ENCODE peak calls at places on chromosomes 7 and 10, in nine cellular contexts. One of them, this sample, is unnamed.

GRCh38 chr10:1420663-1421362 is 316.5 kb downstream of the ADARB2 start:
- DNase-seq in posterior cingulate gyrus: peak; percentile 62
- DNase-seq in epithelial cell of proximal tubule: peak; percentile 6
- DNase-seq in fibroblast of the aortic adventitia: no peak
- DNase-seq in AG10803: no peak
- DNase-seq in activated effector memory CD4-positive, alpha-beta T cell treated with anti-CD3 and anti-CD28 coated beads, Interleukin-2, amount 50 U/mL, for 16 hours: peak; percentile 83
- DNase-seq in cortex of kidney: no peak
- DNase-seq in BJ: no peak
- DNase-seq in COR-L47: peak; percentile 54
- DNase-seq in this sample: peak; percentile 84

GRCh38 chr7:99693427-99694200 is 13.8 kb upstream of the CYP3A5 start:
- DNase-seq in posterior cingulate gyrus: no peak
- DNase-seq in epithelial cell of proximal tubule: no peak
- DNase-seq in fibroblast of the aortic adventitia: no peak
- DNase-seq in AG10803: no peak
- DNase-seq in activated effector memory CD4-positive, alpha-beta T cell treated with anti-CD3 and anti-CD28 coated beads, Interleukin-2, amount 50 U/mL, for 16 hours: no peak
- DNase-seq in cortex of kidney: no peak
- DNase-seq in BJ: no peak
- DNase-seq in COR-L47: peak; percentile 47
- DNase-seq in this sample: no peak

GRCh38 chr10:27383595-27384542 is 120.2 kb upstream of the RAB18 start:
- DNase-seq in posterior cingulate gyrus: no peak
- DNase-seq in epithelial cell of proximal tubule: no peak
- DNase-seq in fibroblast of the aortic adventitia: no peak
- DNase-seq in AG10803: no peak
- DNase-seq in activated effector memory CD4-positive, alpha-beta T cell treated with anti-CD3 and anti-CD28 coated beads, Interleukin-2, amount 50 U/mL, for 16 hours: no peak
- DNase-seq in cortex of kidney: no peak
- DNase-seq in BJ: no peak
- DNase-seq in COR-L47: no peak
- DNase-seq in this sample: no peak

GRCh38 chr10:128466831-128467371 is 340.7 kb upstream of the MKI67 start:
- DNase-seq in posterior cingulate gyrus: no peak
- DNase-seq in epithelial cell of proximal tubule: no peak
- DNase-seq in fibroblast of the aortic adventitia: no peak
- DNase-seq in AG10803: no peak
- DNase-seq in activated effector memory CD4-positive, alpha-beta T cell treated with anti-CD3 and anti-CD28 coated beads, Interleukin-2, amount 50 U/mL, for 16 hours: no peak
- DNase-seq in cortex of kidney: no peak
- DNase-seq in BJ: no peak
- DNase-seq in COR-L47: no peak
- DNase-seq in this sample: no peak

GRCh38 chr7:44348300-44348699 is 22.9 kb upstream of the CAMK2B start:
- DNase-seq in posterior cingulate gyrus: no peak
- DNase-seq in epithelial cell of proximal tubule: no peak
- DNase-seq in fibroblast of the aortic adventitia: peak; percentile 42
- DNase-seq in AG10803: peak; percentile 34
- DNase-seq in activated effector memory CD4-positive, alpha-beta T cell treated with anti-CD3 and anti-CD28 coated beads, Interleukin-2, amount 50 U/mL, for 16 hours: no peak
- DNase-seq in cortex of kidney: no peak
- DNase-seq in BJ: no peak
- DNase-seq in COR-L47: peak; percentile 23
- DNase-seq in this sample: no peak

GRCh38 chr10:5385224-5385623 is 19.4 kb downstream of the TUBAL3 start:
- DNase-seq in posterior cingulate gyrus: no peak
- DNase-seq in epithelial cell of proximal tubule: no peak
- DNase-seq in fibroblast of the aortic adventitia: no peak
- DNase-seq in AG10803: no peak
- DNase-seq in activated effector memory CD4-positive, alpha-beta T cell treated with anti-CD3 and anti-CD28 coated beads, Interleukin-2, amount 50 U/mL, for 16 hours: no peak
- DNase-seq in cortex of kidney: no peak
- DNase-seq in BJ: no peak
- DNase-seq in COR-L47: no peak
- DNase-seq in this sample: no peak

GRCh38 chr7:73647725-73648592 is 19.7 kb upstream of the VPS37D start:
- DNase-seq in posterior cingulate gyrus: no peak
- DNase-seq in epithelial cell of proximal tubule: no peak
- DNase-seq in fibroblast of the aortic adventitia: no peak
- DNase-seq in AG10803: no peak
- DNase-seq in activated effector memory CD4-positive, alpha-beta T cell treated with anti-CD3 and anti-CD28 coated beads, Interleukin-2, amount 50 U/mL, for 16 hours: peak; percentile 73
- DNase-seq in cortex of kidney: no peak
- DNase-seq in BJ: no peak
- DNase-seq in COR-L47: no peak
- DNase-seq in this sample: peak; percentile 34

GRCh38 chr10:642186-642890 is 47.1 kb downstream of the DIP2C start:
- DNase-seq in posterior cingulate gyrus: no peak
- DNase-seq in epithelial cell of proximal tubule: no peak
- DNase-seq in fibroblast of the aortic adventitia: no peak
- DNase-seq in AG10803: no peak
- DNase-seq in activated effector memory CD4-positive, alpha-beta T cell treated with anti-CD3 and anti-CD28 coated beads, Interleukin-2, amount 50 U/mL, for 16 hours: peak; percentile 30
- DNase-seq in cortex of kidney: no peak
- DNase-seq in BJ: no peak
- DNase-seq in COR-L47: no peak
- DNase-seq in this sample: no peak

GRCh38 chr7:2810682-2811471 is 33.2 kb downstream of the GNA12 start:
- DNase-seq in posterior cingulate gyrus: no peak
- DNase-seq in epithelial cell of proximal tubule: no peak
- DNase-seq in fibroblast of the aortic adventitia: no peak
- DNase-seq in AG10803: no peak
- DNase-seq in activated effector memory CD4-positive, alpha-beta T cell treated with anti-CD3 and anti-CD28 coated beads, Interleukin-2, amount 50 U/mL, for 16 hours: peak; percentile 44
- DNase-seq in cortex of kidney: no peak
- DNase-seq in BJ: no peak
- DNase-seq in COR-L47: no peak
- DNase-seq in this sample: no peak

GRCh38 chr7:99460651-99461050 is 5.3 kb downstream of the ATP5MF start:
- DNase-seq in posterior cingulate gyrus: no peak
- DNase-seq in epithelial cell of proximal tubule: no peak
- DNase-seq in fibroblast of the aortic adventitia: no peak
- DNase-seq in AG10803: no peak
- DNase-seq in activated effector memory CD4-positive, alpha-beta T cell treated with anti-CD3 and anti-CD28 coated beads, Interleukin-2, amount 50 U/mL, for 16 hours: no peak
- DNase-seq in cortex of kidney: no peak
- DNase-seq in BJ: no peak
- DNase-seq in COR-L47: no peak
- DNase-seq in this sample: no peak

GRCh38 chr10:101789686-101790085 is 6.4 kb upstream of the NPM3 start:
- DNase-seq in posterior cingulate gyrus: no peak
- DNase-seq in epithelial cell of proximal tubule: no peak
- DNase-seq in fibroblast of the aortic adventitia: no peak
- DNase-seq in AG10803: no peak
- DNase-seq in activated effector memory CD4-positive, alpha-beta T cell treated with anti-CD3 and anti-CD28 coated beads, Interleukin-2, amount 50 U/mL, for 16 hours: no peak
- DNase-seq in cortex of kidney: no peak
- DNase-seq in BJ: no peak
- DNase-seq in COR-L47: no peak
- DNase-seq in this sample: no peak

GRCh38 chr7:66522518-66522917 is 106.2 kb upstream of the KCTD7 start:
- DNase-seq in posterior cingulate gyrus: no peak
- DNase-seq in epithelial cell of proximal tubule: no peak
- DNase-seq in fibroblast of the aortic adventitia: no peak
- DNase-seq in AG10803: no peak
- DNase-seq in activated effector memory CD4-positive, alpha-beta T cell treated with anti-CD3 and anti-CD28 coated beads, Interleukin-2, amount 50 U/mL, for 16 hours: no peak
- DNase-seq in cortex of kidney: no peak
- DNase-seq in BJ: no peak
- DNase-seq in COR-L47: no peak
- DNase-seq in this sample: no peak

GRCh38 chr10:122143238-122143841 is 127.8 kb upstream of the BTBD16 start:
- DNase-seq in posterior cingulate gyrus: no peak
- DNase-seq in epithelial cell of proximal tubule: no peak
- DNase-seq in fibroblast of the aortic adventitia: no peak
- DNase-seq in AG10803: no peak
- DNase-seq in activated effector memory CD4-positive, alpha-beta T cell treated with anti-CD3 and anti-CD28 coated beads, Interleukin-2, amount 50 U/mL, for 16 hours: no peak
- DNase-seq in cortex of kidney: no peak
- DNase-seq in BJ: no peak
- DNase-seq in COR-L47: no peak
- DNase-seq in this sample: no peak

GRCh38 chr10:46514431-46514861 is 42.0 kb downstream of the GPRIN2 start:
- DNase-seq in posterior cingulate gyrus: no peak
- DNase-seq in epithelial cell of proximal tubule: no peak
- DNase-seq in fibroblast of the aortic adventitia: no peak
- DNase-seq in AG10803: no peak
- DNase-seq in activated effector memory CD4-positive, alpha-beta T cell treated with anti-CD3 and anti-CD28 coated beads, Interleukin-2, amount 50 U/mL, for 16 hours: peak; percentile 62
- DNase-seq in cortex of kidney: no peak
- DNase-seq in BJ: no peak
- DNase-seq in COR-L47: no peak
- DNase-seq in this sample: peak; percentile 12

GRCh38 chr10:49387029-49387428 is 8.9 kb downstream of the DRGX start:
- DNase-seq in posterior cingulate gyrus: no peak
- DNase-seq in epithelial cell of proximal tubule: no peak
- DNase-seq in fibroblast of the aortic adventitia: peak; percentile 59
- DNase-seq in AG10803: peak; percentile 67
- DNase-seq in activated effector memory CD4-positive, alpha-beta T cell treated with anti-CD3 and anti-CD28 coated beads, Interleukin-2, amount 50 U/mL, for 16 hours: no peak
- DNase-seq in cortex of kidney: no peak
- DNase-seq in BJ: peak; percentile 71
- DNase-seq in COR-L47: no peak
- DNase-seq in this sample: no peak

GRCh38 chr10:17562572-17562971 is 54.6 kb downstream of the HACD1 start:
- DNase-seq in posterior cingulate gyrus: no peak
- DNase-seq in epithelial cell of proximal tubule: no peak
- DNase-seq in fibroblast of the aortic adventitia: peak; percentile 89
- DNase-seq in AG10803: peak; percentile 67
- DNase-seq in activated effector memory CD4-positive, alpha-beta T cell treated with anti-CD3 and anti-CD28 coated beads, Interleukin-2, amount 50 U/mL, for 16 hours: no peak
- DNase-seq in cortex of kidney: no peak
- DNase-seq in BJ: no peak
- DNase-seq in COR-L47: no peak
- DNase-seq in this sample: no peak

GRCh38 chr10:12165036-12165435 is 30.7 kb downstream of the NUDT5 start:
- DNase-seq in posterior cingulate gyrus: no peak
- DNase-seq in epithelial cell of proximal tubule: no peak
- DNase-seq in fibroblast of the aortic adventitia: no peak
- DNase-seq in AG10803: no peak
- DNase-seq in activated effector memory CD4-positive, alpha-beta T cell treated with anti-CD3 and anti-CD28 coated beads, Interleukin-2, amount 50 U/mL, for 16 hours: no peak
- DNase-seq in cortex of kidney: no peak
- DNase-seq in BJ: no peak
- DNase-seq in COR-L47: no peak
- DNase-seq in this sample: no peak

GRCh38 chr7:55087521-55087961 is 68.7 kb downstream of the EGFR start:
- DNase-seq in posterior cingulate gyrus: no peak
- DNase-seq in epithelial cell of proximal tubule: peak; percentile 75
- DNase-seq in fibroblast of the aortic adventitia: peak; percentile 16
- DNase-seq in AG10803: no peak
- DNase-seq in activated effector memory CD4-positive, alpha-beta T cell treated with anti-CD3 and anti-CD28 coated beads, Interleukin-2, amount 50 U/mL, for 16 hours: no peak
- DNase-seq in cortex of kidney: no peak
- DNase-seq in BJ: no peak
- DNase-seq in COR-L47: no peak
- DNase-seq in this sample: no peak

GRCh38 chr10:51422311-51423120 is 276.9 kb downstream of the CSTF2T start:
- DNase-seq in posterior cingulate gyrus: peak; percentile 30
- DNase-seq in epithelial cell of proximal tubule: no peak
- DNase-seq in fibroblast of the aortic adventitia: peak; percentile 80
- DNase-seq in AG10803: peak; percentile 73
- DNase-seq in activated effector memory CD4-positive, alpha-beta T cell treated with anti-CD3 and anti-CD28 coated beads, Interleukin-2, amount 50 U/mL, for 16 hours: no peak
- DNase-seq in cortex of kidney: no peak
- DNase-seq in BJ: no peak
- DNase-seq in COR-L47: no peak
- DNase-seq in this sample: peak; percentile 31

GRCh38 chr10:124160176-124160575 is 66.8 kb upstream of the CHST15 start:
- DNase-seq in posterior cingulate gyrus: no peak
- DNase-seq in epithelial cell of proximal tubule: no peak
- DNase-seq in fibroblast of the aortic adventitia: no peak
- DNase-seq in AG10803: no peak
- DNase-seq in activated effector memory CD4-positive, alpha-beta T cell treated with anti-CD3 and anti-CD28 coated beads, Interleukin-2, amount 50 U/mL, for 16 hours: no peak
- DNase-seq in cortex of kidney: no peak
- DNase-seq in BJ: no peak
- DNase-seq in COR-L47: no peak
- DNase-seq in this sample: no peak

This sample was measured in glutamatergic neuron.